ENCODE peak calls at places on chromosomes 5 and 9, in four cellular contexts. U, Z, Y and A are unnamed samples. For H3K79me1, the result is how much of the 10 kb centered on the place peaks cover.

GRCh38 chr5:141725909-141726308 is 43.9 kb upstream of the ARAP3 start:
- DNase-seq in Y (no peak), U (no peak), Z (no peak), A (no peak)

GRCh38 chr9:78213696-78214095 is 22.2 kb upstream of the CEP78 start:
- DNase-seq in Y (no peak), Z (no peak), U (no peak), A (no peak)

GRCh38 chr5:135894271-135894670 is 1.4 kb downstream of the IL9 start:
- DNase-seq in Z (peak), Y (no peak), U (no peak), A (no peak)

GRCh38 chr5:893137-893506 is 438 bp downstream of the TRIP13 start:
- DNase-seq in Y (no peak), Z (no peak), U (no peak), A (no peak)

GRCh38 chr5:100644206-100644605 is 109.0 kb downstream of the FAM174A start:
- DNase-seq in Z (peak), Y (no peak), U (no peak), A (no peak)

GRCh38 chr5:172931001-172931536 is 28.2 kb upstream of the RPL26L1 start:
- DNase-seq in Y (no peak), Z (no peak), U (peak), A (no peak)

GRCh38 chr9:104961238-104961637 is 33.3 kb upstream of the ABCA1 start:
- DNase-seq in Z (peak), Y (peak), U (peak), A (peak)

GRCh38 chr9:86408121-86408520 is 53.9 kb upstream of the TUT7 start:
- DNase-seq in U (peak), Z (no peak), Y (no peak), A (no peak)

GRCh38 chr9:136399176-136400037 is 563 bp downstream of the SNAPC4 start:
- DNase-seq in Z (peak), Y (no peak), U (no peak), A (no peak)

GRCh38 chr9:112867275-112867991 is 23.2 kb downstream of the SLC46A2 start:
- DNase-seq in U (peak), Y (no peak), Z (peak), A (peak)

GRCh38 chr9:16364347-16364746 is 506.1 kb downstream of the BNC2 start:
- DNase-seq in U (no peak), Z (peak), Y (no peak), A (peak)

GRCh38 chr5:117623042-117623815 is 1048.6 kb upstream of the SEMA6A start:
- DNase-seq in Y (no peak), Z (peak), U (peak), A (no peak)

GRCh38 chr9:121246821-121247511 is 21.0 kb upstream of the GSN start:
- DNase-seq in Z (no peak), U (peak), Y (no peak), A (no peak)

GRCh38 chr5:63570752-63571151 is 391.5 kb downstream of the HTR1A start:
- DNase-seq in U (no peak), Z (no peak), Y (no peak), A (peak)

GRCh38 chr5:66197764-66198405 is 53.8 kb downstream of the SREK1 start:
- DNase-seq in U (no peak), Z (peak), Y (no peak), A (no peak)

GRCh38 chr5:34487202-34487879 is 168.8 kb upstream of the RAI14 start:
- DNase-seq in Y (no peak), Z (no peak), U (peak), A (no peak)

GRCh38 chr5:142697356-142697807 is 11.5 kb upstream of the FGF1 start:
- DNase-seq in Z (peak), U (peak), Y (no peak), A (peak)

GRCh38 chr5:146079695-146080361 is 25.5 kb downstream of the PLAC8L1 start:
- DNase-seq in Z (peak), U (peak), Y (no peak), A (no peak)

GRCh38 chr9:92986175-92987110 is 39.1 kb downstream of the FGD3 start:
- DNase-seq in U (no peak), Y (no peak), Z (peak), A (no peak)

GRCh38 chr9:136902259-136902821 is 16.0 kb downstream of the TRAF2 start:
- DNase-seq in Z (no peak), U (peak), Y (no peak), A (peak)

GRCh38 chr5:135718151-135718550 is 116.3 kb upstream of the SLC25A48 start:
- DNase-seq in Z (peak), U (peak), Y (no peak), A (no peak)

GRCh38 chr5:74767579-74767913 is 497 bp downstream of the NSA2 start:
- DNase-seq in U (peak), Z (peak), Y (no peak), A (no peak)

GRCh38 chr9:127102176-127102575 is 20.3 kb downstream of the ANGPTL2 start:
- DNase-seq in U (peak), Z (no peak), Y (no peak), A (no peak)

GRCh38 chr9:104494808-104495207 is 9.3 kb upstream of the OR13F1 start:
- DNase-seq in Z (peak), Y (no peak), U (no peak), A (no peak)

GRCh38 chr5:36357391-36357790 is 55.7 kb upstream of the RANBP3L start:
- DNase-seq in U (peak), Y (no peak), Z (no peak), A (no peak)

GRCh38 chr5:149378241-149378805 is 769 bp downstream of the IL17B start:
- DNase-seq in Y (no peak), Z (no peak), U (no peak), A (no peak)
- H3K18ac ChIP-seq in Y (no peak), Z (no peak), U (no peak), A (no peak)

DNA sequence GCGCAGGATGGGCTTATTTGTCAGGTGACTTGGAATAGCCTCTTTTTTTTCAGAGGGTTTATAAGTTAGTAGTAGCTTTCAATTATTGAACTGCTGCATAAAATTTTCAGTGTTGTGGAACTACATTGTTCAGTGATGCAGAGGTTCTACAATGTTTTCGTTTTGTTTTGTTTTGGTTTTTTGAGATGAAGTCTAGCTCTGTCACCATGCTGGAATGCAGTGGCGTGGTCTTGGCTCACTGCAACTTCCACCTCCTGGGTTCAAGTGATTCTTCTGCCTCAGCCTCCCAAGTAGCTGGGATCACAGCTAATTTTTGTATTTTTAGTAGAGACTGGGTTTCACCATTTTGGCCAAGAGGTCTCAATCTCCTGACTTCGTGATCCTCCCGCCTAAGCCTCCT is 22.0 kb downstream of the NUP188 start:
- DNase-seq in Y (no peak), U (peak), Z (no peak), A (no peak)
- H4K5ac ChIP-seq in Y (no peak), U (no peak), Z (no peak), A (no peak)

GRCh38 chr5:154209591-154210081 is 19.1 kb downstream of the GALNT10 start:
- DNase-seq in Z (no peak), Y (no peak), U (no peak), A (no peak)

GRCh38 chr5:154203798-154204578 is 13.5 kb downstream of the GALNT10 start:
- DNase-seq in Y (no peak), Z (no peak), U (no peak), A (no peak)

GRCh38 chr5:154207204-154207603 is 16.7 kb downstream of the GALNT10 start:
- DNase-seq in Y (no peak), U (no peak), Z (no peak), A (no peak)

GRCh38 chr5:154205441-154206117 is 15.0 kb downstream of the GALNT10 start:
- DNase-seq in U (peak), Y (no peak), Z (no peak), A (no peak)

DNA sequence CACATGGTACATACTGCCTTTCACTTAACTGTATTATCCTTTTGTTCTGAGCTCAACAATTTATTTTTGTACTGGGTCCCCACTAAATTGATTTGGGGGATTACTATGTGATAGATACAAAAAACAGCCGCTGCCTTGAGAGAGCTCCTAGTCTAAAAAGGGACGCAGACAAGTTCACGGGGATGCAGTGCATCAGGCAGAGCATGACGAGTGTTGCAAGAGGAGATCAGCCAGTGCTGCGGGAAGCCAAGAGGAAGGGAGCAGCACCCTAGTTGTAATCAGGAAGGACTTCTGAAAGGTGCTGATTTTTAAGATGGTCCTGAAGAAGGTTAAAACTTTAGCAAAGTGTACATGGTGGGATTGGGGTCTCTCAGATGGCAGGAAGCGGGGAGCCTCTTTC is 15.8 kb downstream of the GALNT10 start:
- DNase-seq in U (no peak), Y (no peak), Z (no peak), A (no peak)
- H3K79me1 ChIP-seq in U (half or more), Y (under half), Z (under half), A (under half)

DNA sequence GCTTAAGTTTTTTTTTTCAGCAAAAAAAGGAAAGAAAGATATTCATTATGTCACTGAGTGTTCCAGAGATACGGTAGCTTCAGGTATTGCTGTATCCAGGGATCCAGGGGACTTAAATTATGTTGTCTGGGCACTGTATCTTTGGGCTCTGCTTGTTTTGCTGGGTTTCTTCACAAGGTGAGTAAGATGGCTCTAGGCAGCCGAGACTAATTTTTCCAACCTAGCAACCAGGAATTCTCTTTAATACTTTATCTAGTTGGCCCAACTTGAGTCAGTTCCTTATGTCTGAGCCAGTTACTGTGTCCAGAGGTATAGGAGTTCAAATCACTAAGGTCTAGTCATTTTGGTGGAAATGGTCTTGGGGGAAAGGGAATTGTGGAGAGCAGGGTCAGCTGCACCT is 66.0 kb downstream of the MAN2A1 start:
- DNase-seq in Y (no peak), U (no peak), Z (no peak), A (no peak)
- H3K18ac ChIP-seq in Y (no peak), U (no peak), Z (no peak), A (no peak)

GRCh38 chr9:128361296-128361980 is 9.7 kb upstream of the URM1 start:
- DNase-seq in Z (no peak), U (no peak), Y (no peak), A (no peak)
- H4K5ac ChIP-seq in Z (no peak), U (peak), Y (no peak), A (no peak)

GRCh38 chr9:129270205-129270604 is 92.1 kb upstream of the IER5L start:
- DNase-seq in Y (no peak), Z (no peak), U (no peak), A (no peak)

GRCh38 chr9:129273136-129273895 is 95.3 kb upstream of the IER5L start:
- DNase-seq in U (no peak), Z (no peak), Y (no peak), A (no peak)

GRCh38 chr9:129273941-129274709 is 96.1 kb upstream of the IER5L start:
- DNase-seq in Y (no peak), U (no peak), Z (no peak), A (no peak)

GRCh38 chr9:129272348-129273025 is 94.4 kb upstream of the IER5L start:
- DNase-seq in Z (no peak), Y (no peak), U (no peak), A (no peak)

GRCh38 chr9:129270903-129271431 is 92.9 kb upstream of the IER5L start:
- DNase-seq in U (peak), Y (no peak), Z (no peak), A (no peak)
- H3K79me1 ChIP-seq in U (under half), Y (under half), Z (under half), A (under half)

GRCh38 chr9:130342714-130343085 is 77.1 kb downstream of the HMCN2 start:
- DNase-seq in U (no peak), Z (no peak), Y (no peak), A (no peak)

GRCh38 chr9:130344366-130344765 is 78.8 kb downstream of the HMCN2 start:
- DNase-seq in Y (no peak), Z (no peak), U (no peak), A (no peak)

GRCh38 chr9:130341839-130342713 is 76.5 kb downstream of the HMCN2 start:
- DNase-seq in Z (no peak), U (no peak), Y (no peak), A (no peak)

GRCh38 chr9:130345009-130345992 is 79.7 kb downstream of the HMCN2 start:
- DNase-seq in U (no peak), Z (no peak), Y (no peak), A (no peak)

DNA sequence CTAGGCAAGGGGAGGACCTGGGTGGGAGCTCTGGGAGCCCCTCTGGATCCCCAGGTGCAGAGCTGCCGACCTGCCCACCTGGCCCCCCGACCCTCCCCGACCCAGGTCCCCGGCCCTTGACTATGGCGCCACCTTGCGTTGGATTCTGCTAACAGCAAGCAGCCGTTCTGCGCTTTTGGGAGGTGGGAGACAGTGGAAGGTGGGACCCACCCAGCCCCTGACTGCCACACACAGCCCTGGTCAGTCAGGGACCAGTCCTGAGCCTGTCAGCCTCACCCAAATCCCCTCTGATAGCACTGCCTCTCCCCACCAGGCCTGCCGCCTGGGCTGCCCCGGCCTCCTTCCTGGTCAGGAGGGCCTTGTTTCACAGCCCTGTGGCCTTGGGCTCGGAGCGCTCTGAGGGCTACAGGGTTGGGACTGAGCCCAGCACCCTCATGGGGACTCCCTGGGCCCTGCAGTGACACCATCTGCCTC is 77.9 kb downstream of the HMCN2 start:
- DNase-seq in Y (no peak), Z (peak), U (no peak), A (peak)
- H3K18ac ChIP-seq in Y (no peak), Z (no peak), U (no peak), A (no peak)